ENCODE peak calls at places on chromosomes 6 and 20, in seven cellular contexts. I is heart right ventricle, O is cardiac muscle cell, G is A549, N is sigmoid colon, C is hepatocyte, L is endothelial cell. K is an unnamed sample.

GRCh38 chr20:32963176-32963575 is 41.1 kb downstream of the SUN5 start:
- DNase-seq in C (no peak), L (no peak), I (no peak), O (no peak), G (no peak), N (peak), K (no peak)

GRCh38 chr6:6806793-6807518 is 218.4 kb downstream of the LY86 start:
- DNase-seq in O (no peak), C (no peak), L (no peak), I (peak), N (peak), G (no peak), K (no peak)

GRCh38 chr20:10861086-10861485 is 187.3 kb upstream of the JAG1 start:
- DNase-seq in G (no peak), L (no peak), I (no peak), N (no peak), C (no peak), O (no peak), K (no peak)

GRCh38 chr6:52754443-52754842 is 8.8 kb downstream of the GSTA2 start:
- DNase-seq in O (no peak), N (no peak), C (no peak), I (no peak), G (no peak), L (no peak), K (no peak)

GRCh38 chr20:36585410-36586125 is 12.2 kb downstream of the TGIF2 start:
- DNase-seq in C (no peak), O (no peak), G (no peak), I (no peak), L (no peak), N (no peak), K (no peak)

GRCh38 chr6:89984926-89985743 is 90.9 kb downstream of the GJA10 start:
- DNase-seq in C (peak), G (no peak), N (peak), L (no peak), I (peak), O (peak), K (peak)

GRCh38 chr6:16737926-16738325 is 23.3 kb downstream of the ATXN1 start:
- DNase-seq in I (no peak), O (no peak), L (no peak), N (no peak), G (no peak), C (no peak), K (no peak)

GRCh38 chr20:32439132-32439829 is 81.2 kb downstream of the ASXL1 start:
- DNase-seq in L (no peak), I (no peak), G (no peak), N (peak), O (no peak), C (peak), K (no peak)

GRCh38 chr6:112202639-112203341 is 51.6 kb downstream of the LAMA4 start:
- DNase-seq in O (no peak), I (no peak), L (no peak), N (no peak), G (no peak), C (no peak), K (no peak)

GRCh38 chr20:39825950-39826349 is 863.1 kb downstream of the MAFB start:
- DNase-seq in O (no peak), I (no peak), G (no peak), L (no peak), C (no peak), N (no peak), K (no peak)

GRCh38 chr20:20084296-20084752 is 32.0 kb downstream of the CFAP61 start:
- DNase-seq in I (no peak), L (no peak), G (no peak), O (no peak), C (no peak), N (no peak), K (no peak)

GRCh38 chr20:54123587-54124180 is 50.1 kb downstream of the CYP24A1 start:
- DNase-seq in I (no peak), L (no peak), O (peak), C (peak), G (peak), N (no peak), K (peak)

GRCh38 chr20:41701596-41702350 is 83.6 kb upstream of the CHD6 start:
- DNase-seq in I (no peak), C (no peak), O (no peak), L (no peak), G (no peak), N (no peak), K (no peak)

GRCh38 chr20:44137210-44137781 is 49.7 kb downstream of the JPH2 start:
- DNase-seq in L (no peak), G (no peak), N (peak), O (peak), C (peak), I (peak), K (no peak)

GRCh38 chr20:17617212-17617867 is 47.5 kb downstream of the DSTN start:
- DNase-seq in O (peak), L (peak), N (peak), G (peak), C (peak), I (peak), K (peak)

GRCh38 chr6:7833753-7834075 is 76.9 kb downstream of the TXNDC5 start:
- DNase-seq in N (no peak), L (no peak), I (no peak), O (no peak), G (no peak), C (no peak), K (no peak)

GRCh38 chr6:7832904-7833752 is 77.5 kb downstream of the TXNDC5 start:
- DNase-seq in O (no peak), G (no peak), C (no peak), N (no peak), L (no peak), I (no peak), K (no peak)

GRCh38 chr6:7841781-7842468 is 68.7 kb downstream of the TXNDC5 start:
- DNase-seq in G (no peak), C (no peak), O (no peak), I (no peak), L (no peak), N (no peak), K (no peak)

GRCh38 chr6:7836371-7837026 is 74.1 kb downstream of the TXNDC5 start:
- DNase-seq in N (no peak), G (no peak), O (no peak), I (no peak), L (no peak), C (no peak), K (no peak)
- TF ChIP-seq CTCF in N (no peak), G (no peak), O (no peak), I (no peak), L (no peak), C (no peak), K (no peak)

DNA sequence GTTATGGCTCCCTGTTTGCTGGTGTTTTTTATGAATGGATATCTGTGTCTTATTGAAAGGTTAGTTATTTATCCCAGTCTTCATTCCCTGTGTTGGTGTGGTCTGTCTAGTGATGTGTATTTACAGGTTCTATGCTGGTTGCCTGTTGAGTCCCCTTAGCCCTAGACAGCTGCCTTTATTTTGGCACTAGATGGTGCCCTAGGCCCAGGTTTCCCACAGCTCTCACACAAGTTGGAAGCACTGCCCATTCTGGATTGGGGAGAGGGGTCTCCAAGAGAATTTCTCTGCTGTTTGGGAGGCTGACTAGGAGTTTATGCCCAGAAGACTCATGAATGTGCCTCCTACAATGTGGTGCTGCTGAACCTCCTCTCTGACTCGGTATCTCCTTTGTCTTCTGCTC is 12.4 kb downstream of the GRM1 start:
- DNase-seq in I (no peak), L (peak), C (peak), N (no peak), O (peak), G (no peak), K (peak)
- TF ChIP-seq CTCF in I (no peak), L (no peak), C (peak), N (no peak), O (peak), G (peak), K (peak)

DNA sequence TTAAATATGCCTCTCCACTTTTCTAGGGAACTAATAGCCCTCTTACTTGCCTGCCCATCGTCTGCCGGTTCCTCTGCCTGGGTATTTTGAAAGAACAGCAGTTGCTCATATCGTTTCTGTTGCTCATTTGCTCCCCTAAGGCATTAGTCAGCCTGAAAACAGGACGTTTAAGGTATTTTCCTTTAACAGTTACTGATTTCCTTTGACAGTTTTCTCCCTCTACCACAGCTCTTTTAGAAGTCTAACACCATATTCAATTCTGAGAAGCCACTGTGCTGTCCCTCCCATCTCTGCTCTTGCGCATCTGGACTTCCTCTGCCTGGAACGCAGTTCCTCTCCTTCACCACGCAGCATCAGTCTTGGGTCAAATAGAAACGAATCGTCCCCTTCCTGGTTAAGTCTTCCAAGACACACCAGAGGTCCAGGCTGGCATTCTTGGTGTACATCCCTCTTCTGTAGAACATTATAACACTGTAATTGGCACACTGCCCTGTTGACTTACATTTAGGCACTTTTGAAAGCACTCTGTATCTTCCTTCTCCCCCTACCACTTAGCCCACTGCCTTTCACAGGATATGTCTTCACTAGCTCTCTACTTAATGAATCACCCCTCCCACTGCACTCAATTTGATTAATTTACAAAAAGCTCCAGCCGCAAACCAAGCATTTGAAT is 141.0 kb upstream of the CARMIL1 start:
- DNase-seq in O (no peak), C (peak), N (peak), G (peak), L (no peak), I (peak), K (peak)
- TF ChIP-seq CTCF in O (peak), C (no peak), N (no peak), G (peak), L (no peak), I (no peak), K (no peak)

DNA sequence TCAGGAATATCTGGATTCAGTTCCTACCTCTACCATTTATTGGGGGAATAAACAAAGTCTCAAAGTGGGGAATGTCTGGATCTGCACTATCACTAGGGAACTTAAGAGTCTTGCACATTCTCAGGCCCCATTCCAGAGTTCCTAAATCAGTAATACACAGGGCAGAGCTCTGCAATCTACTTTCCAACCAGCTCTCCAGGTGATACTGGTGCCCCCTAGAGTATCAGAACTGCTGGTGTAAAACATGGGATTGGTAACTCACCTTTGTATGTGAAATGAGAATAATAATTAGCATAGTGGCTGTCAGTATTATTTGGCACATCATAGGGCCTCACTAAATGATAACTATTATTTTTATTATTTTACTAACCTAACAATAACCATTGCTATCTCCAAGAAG is 278.8 kb upstream of the IMPG1 start:
- DNase-seq in O (peak), L (no peak), G (no peak), I (no peak), N (no peak), C (peak), K (peak)
- TF ChIP-seq CTCF in O (no peak), L (no peak), G (no peak), I (no peak), N (no peak), C (peak), K (peak)

GRCh38 chr6:118333772-118334171 is 214.3 kb upstream of the PLN start:
- DNase-seq in N (no peak), I (no peak), L (no peak), G (no peak), C (no peak), O (no peak), K (no peak)
- TF ChIP-seq CTCF in N (no peak), I (no peak), L (no peak), G (no peak), C (no peak), O (no peak), K (no peak)

GRCh38 chr6:131061041-131061770 is 1.8 kb downstream of the EPB41L2 start:
- DNase-seq in C (peak), N (no peak), G (no peak), L (peak), I (no peak), O (peak), K (no peak)

GRCh38 chr6:131063764-131064272 is 773 bp upstream of the EPB41L2 start:
- DNase-seq in L (no peak), N (no peak), C (no peak), G (no peak), O (no peak), I (no peak), K (no peak)

GRCh38 chr6:131061771-131062160 is 1.3 kb downstream of the EPB41L2 start:
- DNase-seq in C (no peak), L (no peak), N (no peak), G (no peak), I (no peak), O (no peak), K (no peak)

GRCh38 chr6:131062245-131063027 is 609 bp downstream of the EPB41L2 start:
- DNase-seq in G (no peak), O (peak), L (peak), I (no peak), N (peak), C (peak), K (no peak)

GRCh38 chr6:131063028-131063763 is at the start of gene EPB41L2:
- DNase-seq in N (peak), I (peak), O (peak), G (peak), C (peak), L (peak), K (peak)
- TF ChIP-seq CTCF in N (peak), I (peak), O (no peak), G (no peak), C (no peak), L (no peak), K (peak)

DNA sequence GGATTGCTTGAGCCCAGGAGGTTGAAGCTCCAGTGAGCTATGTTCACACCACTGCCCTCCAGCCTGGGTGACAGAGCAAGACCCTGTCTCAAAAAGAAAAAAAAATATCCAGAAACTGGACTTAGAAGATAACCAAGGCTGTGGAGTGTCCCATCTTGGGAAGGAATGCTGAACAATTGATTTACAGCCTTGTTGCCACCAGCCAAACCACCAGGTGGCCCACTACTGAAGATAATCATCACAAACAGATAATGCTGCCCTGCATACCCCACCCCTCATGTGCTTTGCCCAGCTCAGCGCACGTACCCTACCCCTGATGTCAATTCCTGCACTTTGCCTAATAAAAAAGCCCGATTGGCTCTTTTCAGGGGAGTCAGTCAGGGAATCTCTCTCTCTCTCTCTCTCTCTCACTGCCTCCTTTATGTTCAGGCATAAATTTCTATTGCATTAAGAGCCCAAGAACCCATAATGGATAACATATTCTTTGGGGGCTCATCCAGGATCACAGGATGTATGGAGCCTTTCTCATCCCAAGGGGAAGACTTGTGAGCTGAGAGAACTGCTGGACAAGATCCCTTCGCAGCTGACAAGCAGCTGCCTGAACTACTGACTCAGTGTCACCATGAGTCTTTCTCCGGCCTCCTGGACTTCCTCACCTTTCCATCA is 166.4 kb downstream of the CD24 start:
- DNase-seq in N (no peak), L (no peak), O (no peak), I (no peak), G (no peak), C (no peak), K (no peak)
- TF ChIP-seq CTCF in N (no peak), L (no peak), O (no peak), I (no peak), G (peak), C (no peak), K (no peak)

DNA sequence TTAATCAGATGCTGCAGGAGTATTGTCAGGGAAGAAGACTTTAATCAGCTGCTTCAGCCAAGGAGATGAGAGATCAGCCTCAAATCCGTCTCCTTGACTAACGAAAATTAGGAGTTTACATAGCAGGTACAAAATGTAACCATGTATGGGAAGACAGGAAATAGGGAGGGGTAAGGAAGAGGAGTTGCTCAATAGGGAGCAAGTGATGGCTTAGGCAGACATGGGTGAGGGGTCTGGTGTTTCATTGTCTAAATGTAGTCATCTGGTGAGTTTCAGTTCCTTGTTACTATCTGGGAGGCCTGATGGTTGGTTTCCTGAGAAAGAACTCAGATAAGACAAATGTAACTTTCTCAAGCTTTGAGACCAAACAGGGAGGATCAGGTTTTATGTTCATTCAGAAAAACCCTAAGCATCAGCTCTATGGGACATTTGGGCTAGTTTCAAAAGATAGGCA is 217.3 kb upstream of the SULF2 start:
- DNase-seq in C (no peak), L (no peak), G (no peak), N (no peak), O (no peak), I (no peak), K (no peak)
- TF ChIP-seq CTCF in C (no peak), L (no peak), G (no peak), N (no peak), O (no peak), I (no peak), K (no peak)

DNA sequence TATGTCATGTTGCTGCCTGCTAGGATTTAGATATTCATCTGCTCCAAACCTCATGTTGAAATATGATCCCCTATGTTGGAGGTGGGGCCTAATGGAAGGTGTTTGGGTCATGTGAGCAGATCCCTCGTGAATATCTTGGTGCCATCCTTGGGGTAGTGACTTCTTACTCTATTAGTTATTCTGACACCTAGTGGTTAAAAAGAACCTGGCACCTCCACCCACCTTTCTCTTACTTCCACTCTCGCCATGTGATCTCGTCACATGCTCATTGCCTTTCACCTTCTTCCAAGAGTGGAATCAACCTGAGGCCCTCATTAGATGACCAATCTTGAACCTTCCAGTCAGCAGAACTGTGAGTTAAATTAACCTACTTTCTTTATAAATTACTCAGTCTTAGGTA is 549.4 kb upstream of the SYNCRIP start:
- DNase-seq in I (no peak), O (no peak), N (no peak), C (peak), L (no peak), G (no peak), K (peak)
- TF ChIP-seq CTCF in I (no peak), O (peak), N (no peak), C (peak), L (peak), G (no peak), K (peak)

DNA sequence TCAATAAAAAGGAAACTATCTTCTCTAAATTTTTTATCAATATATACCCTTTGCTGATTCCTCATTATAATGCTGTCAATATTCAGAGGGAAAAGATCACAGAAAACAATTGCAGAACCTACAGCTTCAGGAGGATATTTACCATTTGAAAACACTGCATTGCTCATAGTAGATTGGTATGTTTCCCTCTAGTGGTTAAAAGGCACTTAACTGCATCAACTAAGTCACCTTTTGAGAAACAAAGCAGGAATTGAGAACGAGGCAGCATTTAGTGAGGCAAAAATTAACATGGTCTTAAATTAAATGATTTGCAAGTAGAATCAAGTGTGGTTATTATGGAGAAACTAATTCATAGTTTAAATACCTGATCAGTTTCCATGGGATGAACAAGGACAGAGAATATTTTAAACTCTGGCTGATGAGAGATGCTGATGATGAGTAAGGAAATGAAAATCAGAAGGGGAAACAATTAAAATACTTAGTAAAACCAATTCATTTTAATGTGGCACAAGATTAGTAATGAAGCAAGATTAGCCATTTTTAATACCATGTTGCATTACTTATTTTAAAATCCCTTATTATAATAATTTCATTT is 642.1 kb downstream of the EPHA7 start:
- DNase-seq in N (no peak), L (no peak), C (peak), O (peak), G (no peak), I (no peak), K (no peak)
- TF ChIP-seq CTCF in N (no peak), L (peak), C (peak), O (peak), G (no peak), I (peak), K (no peak)